ENCODE peak calls at places on chromosome 22, in six cellular contexts. I, S, T, N, G and J are unnamed samples.

GRCh38 chr22:23408321-23408720 is 171.8 kb downstream of the IGLL1 start:
- DNase-seq in I (no peak), S (no peak), T (no peak), N (no peak), G (no peak), J (no peak)

GRCh38 chr22:43346521-43346929 is 3.4 kb upstream of the SCUBE1 start:
- DNase-seq in I (peak), S (no peak), T (peak), N (peak), G (peak), J (peak)

GRCh38 chr22:18997925-18998315 is 61.8 kb upstream of the PRODH start:
- DNase-seq in I (no peak), S (no peak), T (no peak), N (no peak), G (no peak), J (no peak)

GRCh38 chr22:29124777-29125506 is 52.1 kb downstream of the KREMEN1 start:
- DNase-seq in I (no peak), S (no peak), T (no peak), N (no peak), G (no peak), J (no peak)

GRCh38 chr22:37552560-37553163 is 7.6 kb upstream of the CDC42EP1 start:
- DNase-seq in I (no peak), S (no peak), T (peak), N (no peak), G (no peak), J (no peak)

GRCh38 chr22:23047265-23047664 is 23.1 kb upstream of the GNAZ start:
- DNase-seq in I (peak), S (no peak), T (no peak), N (no peak), G (no peak), J (no peak)

GRCh38 chr22:29000641-29001040 is 61.0 kb downstream of the C22orf31 start:
- DNase-seq in I (no peak), S (no peak), T (no peak), N (no peak), G (no peak), J (no peak)

GRCh38 chr22:39132281-39132680 is 20.2 kb downstream of the CBX7 start:
- DNase-seq in I (no peak), S (no peak), T (no peak), N (no peak), G (no peak), J (no peak)

GRCh38 chr22:49147171-49147570 is 680.5 kb downstream of the BRD1 start:
- DNase-seq in I (no peak), S (no peak), T (no peak), N (no peak), G (no peak), J (no peak)

DNA sequence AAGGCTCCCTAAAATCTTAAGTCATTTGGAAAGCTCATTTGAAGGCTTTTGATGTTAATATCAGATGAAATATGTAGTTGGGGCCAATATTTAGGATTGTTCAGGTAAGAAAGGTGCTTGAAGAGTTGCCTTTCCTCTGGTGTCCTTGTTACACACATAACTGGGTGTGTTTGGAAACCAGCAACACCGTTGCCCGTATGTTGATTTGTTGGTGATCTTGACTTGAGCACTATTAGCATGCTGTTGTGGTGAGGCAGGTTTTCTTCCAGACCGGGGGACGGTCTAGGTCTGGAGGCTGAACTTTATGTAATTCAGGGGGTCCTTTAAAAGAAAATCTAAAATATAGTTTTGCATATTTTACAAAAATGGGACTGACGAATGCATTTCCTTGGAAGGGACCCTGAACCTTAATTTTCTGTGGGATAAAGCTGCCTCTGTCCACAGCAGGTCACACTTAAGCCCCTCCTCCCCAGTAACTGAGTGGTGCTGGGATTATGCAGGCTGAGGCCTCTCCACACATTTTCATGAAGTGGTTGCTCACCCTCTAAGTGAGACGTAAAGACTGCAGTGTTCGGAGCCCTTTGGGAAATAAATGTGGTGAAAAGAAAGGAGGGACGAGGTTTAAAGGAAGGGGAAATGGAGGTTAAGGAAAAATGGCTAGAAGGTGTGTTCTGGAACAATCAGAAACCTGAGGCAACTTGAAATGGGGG is 1.8 kb downstream of the YWHAH start:
- DNase-seq in I (no peak), S (no peak), T (no peak), N (no peak), G (no peak), J (peak)
- H3K4me3 ChIP-seq in I (peak), S (peak), T (peak), N (peak), G (peak), J (peak)

GRCh38 chr22:30968924-30969531 is at the start of gene TUG1:
- DNase-seq in I (peak), S (peak), T (peak), N (peak), G (peak), J (peak)

GRCh38 chr22:30964858-30965257 is 3.7 kb downstream of the MORC2 start:
- DNase-seq in I (no peak), S (no peak), T (no peak), N (no peak), G (no peak), J (no peak)

GRCh38 chr22:30970356-30970746 is 1.3 kb downstream of the TUG1 start:
- DNase-seq in I (no peak), S (no peak), T (no peak), N (no peak), G (no peak), J (no peak)

GRCh38 chr22:30968015-30968923 is at the start of gene MORC2:
- DNase-seq in I (peak), S (no peak), T (peak), N (no peak), G (peak), J (peak)

DNA sequence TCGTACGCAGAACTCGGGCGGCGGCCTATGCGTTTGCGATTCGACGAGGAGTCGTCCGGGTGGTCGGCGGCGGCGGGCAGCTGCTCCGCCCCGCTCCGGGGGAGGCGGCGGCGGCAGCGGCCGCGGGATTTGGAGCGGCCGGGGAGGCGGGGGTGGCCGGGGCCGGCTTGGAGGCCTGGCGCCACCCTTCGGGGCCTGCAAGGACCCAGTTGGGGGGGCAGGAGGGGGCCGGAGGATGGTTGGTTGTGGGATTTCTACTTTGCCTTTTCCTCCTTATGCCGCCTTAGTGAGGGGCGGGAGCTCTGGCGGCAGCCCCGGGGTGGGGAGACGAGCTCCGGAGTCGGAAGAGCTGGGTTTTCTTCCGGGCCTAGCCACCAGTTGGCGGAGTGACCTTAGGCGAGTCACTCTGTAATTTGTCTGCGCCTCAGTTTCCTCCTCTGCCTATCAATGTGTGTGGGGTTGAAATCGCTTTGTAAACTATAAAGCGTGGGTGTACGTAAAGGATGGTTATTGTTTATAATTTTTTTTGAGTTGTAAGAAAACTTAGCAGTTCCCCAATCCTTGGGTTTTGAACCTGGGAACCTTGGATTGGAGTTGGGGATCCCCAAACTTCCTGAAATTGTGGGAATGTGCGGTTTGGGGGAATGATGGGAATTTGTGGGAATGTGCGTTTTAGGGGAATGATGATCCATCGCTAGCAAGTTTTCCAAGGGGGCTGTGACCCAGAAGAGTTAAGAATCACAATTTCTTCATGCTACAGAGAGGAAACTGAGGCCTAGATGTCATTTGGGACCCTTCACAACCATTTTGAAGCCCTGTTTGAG is 679 bp downstream of the TUG1 start:
- DNase-seq in I (peak), S (no peak), T (peak), N (no peak), G (peak), J (peak)
- TF ChIP-seq CTCF in I (no peak), S (no peak), T (no peak), N (no peak), G (no peak), J (peak)

GRCh38 chr22:35835267-35835997 is 117.8 kb downstream of the APOL5 start:
- DNase-seq in I (no peak), S (no peak), T (peak), N (no peak), G (no peak), J (peak)
- H3K4me3 ChIP-seq in I (peak), S (peak), T (peak), N (peak), G (peak), J (peak)

GRCh38 chr22:45504703-45505341 is 2.1 kb downstream of the FBLN1 start:
- DNase-seq in I (no peak), S (no peak), T (peak), N (no peak), G (no peak), J (peak)

GRCh38 chr22:45503816-45504702 is 1.4 kb downstream of the FBLN1 start:
- DNase-seq in I (no peak), S (no peak), T (peak), N (no peak), G (no peak), J (peak)

GRCh38 chr22:45499746-45500145 is 2.9 kb upstream of the FBLN1 start:
- DNase-seq in I (no peak), S (no peak), T (peak), N (no peak), G (peak), J (no peak)

GRCh38 chr22:45503071-45503815 is 560 bp downstream of the FBLN1 start:
- DNase-seq in I (no peak), S (no peak), T (no peak), N (no peak), G (no peak), J (no peak)

DNA sequence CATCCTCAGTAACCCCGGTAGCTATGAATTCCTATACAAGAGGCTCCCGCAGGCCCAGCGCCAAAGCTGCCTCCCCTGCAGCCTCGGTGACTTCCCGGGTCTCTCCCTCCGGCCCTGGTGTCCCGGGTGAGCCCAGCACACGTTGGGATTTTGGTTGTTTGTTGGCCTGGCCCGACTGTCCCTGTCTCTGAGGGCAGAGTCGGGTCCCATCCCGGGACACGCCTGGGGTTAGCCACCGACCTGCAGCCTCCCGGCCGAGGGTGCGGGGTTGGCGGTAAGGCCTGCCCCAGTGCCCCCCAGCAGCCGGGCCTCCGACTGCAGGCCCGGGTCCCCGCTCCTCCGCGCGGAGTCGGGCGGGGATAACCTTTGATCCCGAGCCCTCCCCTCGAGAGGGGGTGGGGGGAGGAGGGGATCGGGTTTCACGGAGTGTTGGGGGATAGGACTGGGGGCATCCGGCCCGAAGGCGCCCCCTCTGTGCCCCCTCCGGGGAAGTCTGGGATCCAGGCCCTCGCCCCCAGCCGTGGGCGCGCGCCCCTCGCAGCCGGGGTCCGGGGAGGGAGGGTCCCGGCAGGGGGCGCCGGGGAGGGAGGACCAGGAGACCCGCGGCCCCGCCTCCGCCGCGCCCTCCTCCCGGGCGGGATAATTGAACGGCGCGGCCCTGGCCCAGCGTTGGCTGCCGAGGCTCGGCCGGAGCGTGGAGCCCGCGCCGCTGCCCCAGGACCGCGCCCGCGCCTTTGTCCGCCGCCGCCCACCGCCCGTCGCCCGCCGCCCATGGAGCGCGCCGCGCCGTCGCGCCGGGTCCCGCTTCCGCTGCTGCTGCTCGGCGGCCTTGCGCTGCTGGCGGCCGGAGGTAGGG is at the start of gene FBLN1:
- DNase-seq in I (no peak), S (no peak), T (no peak), N (no peak), G (peak), J (no peak)
- TF ChIP-seq CTCF in I (no peak), S (no peak), T (peak), N (no peak), G (peak), J (no peak)

GRCh38 chr22:46373166-46373565 is 37.7 kb downstream of the TRMU start:
- DNase-seq in I (peak), S (no peak), T (no peak), N (no peak), G (no peak), J (no peak)

GRCh38 chr22:46376908-46377565 is 41.5 kb downstream of the TRMU start:
- DNase-seq in I (no peak), S (no peak), T (no peak), N (no peak), G (no peak), J (no peak)

GRCh38 chr22:46373838-46374662 is 38.5 kb downstream of the TRMU start:
- DNase-seq in I (no peak), S (no peak), T (no peak), N (no peak), G (peak), J (no peak)

GRCh38 chr22:46376096-46376495 is 40.6 kb downstream of the TRMU start:
- DNase-seq in I (no peak), S (no peak), T (no peak), N (no peak), G (no peak), J (no peak)

DNA sequence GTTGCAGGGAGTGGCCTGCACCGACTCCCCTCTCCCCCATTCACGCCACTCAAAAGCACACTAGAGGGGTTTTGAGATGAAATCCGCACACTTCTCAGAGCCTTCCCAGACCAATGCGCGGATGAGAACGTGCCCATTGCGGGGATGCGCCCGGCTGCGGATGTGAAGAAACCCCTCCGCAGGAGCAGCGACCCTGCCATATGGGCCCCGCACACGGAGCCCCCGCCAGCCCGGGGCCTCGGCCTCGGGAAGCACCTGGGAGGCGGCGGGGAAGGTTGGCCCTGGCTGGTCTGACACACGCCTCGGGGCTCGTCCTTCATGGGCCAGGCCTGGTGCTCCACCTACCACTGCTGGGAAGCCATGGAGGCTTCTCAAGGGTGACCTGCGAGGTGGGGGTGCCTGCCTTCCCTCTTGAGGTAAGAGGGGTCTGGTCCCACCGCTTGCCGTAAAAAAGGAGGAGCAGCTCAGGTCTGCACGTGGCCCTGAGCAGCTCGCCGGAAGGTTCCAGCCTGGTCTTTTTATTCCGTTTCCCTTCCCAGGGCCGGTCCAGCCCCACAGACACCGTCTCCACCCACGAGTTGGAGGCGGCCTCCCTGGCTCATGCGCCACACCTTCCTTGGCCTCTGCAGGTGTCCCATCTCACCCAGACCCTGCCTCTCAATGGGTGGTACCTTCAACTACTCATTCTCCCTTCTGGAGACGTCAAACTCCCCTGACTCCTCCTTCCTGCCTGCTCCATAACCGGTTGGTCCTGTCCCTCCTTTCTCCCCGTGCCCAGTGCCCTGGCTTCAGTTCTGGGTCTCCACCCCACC is 39.4 kb downstream of the TRMU start:
- DNase-seq in I (peak), S (no peak), T (no peak), N (peak), G (peak), J (no peak)
- H3K4me3 ChIP-seq in I (no peak), S (peak), T (no peak), N (no peak), G (peak), J (no peak)

DNA sequence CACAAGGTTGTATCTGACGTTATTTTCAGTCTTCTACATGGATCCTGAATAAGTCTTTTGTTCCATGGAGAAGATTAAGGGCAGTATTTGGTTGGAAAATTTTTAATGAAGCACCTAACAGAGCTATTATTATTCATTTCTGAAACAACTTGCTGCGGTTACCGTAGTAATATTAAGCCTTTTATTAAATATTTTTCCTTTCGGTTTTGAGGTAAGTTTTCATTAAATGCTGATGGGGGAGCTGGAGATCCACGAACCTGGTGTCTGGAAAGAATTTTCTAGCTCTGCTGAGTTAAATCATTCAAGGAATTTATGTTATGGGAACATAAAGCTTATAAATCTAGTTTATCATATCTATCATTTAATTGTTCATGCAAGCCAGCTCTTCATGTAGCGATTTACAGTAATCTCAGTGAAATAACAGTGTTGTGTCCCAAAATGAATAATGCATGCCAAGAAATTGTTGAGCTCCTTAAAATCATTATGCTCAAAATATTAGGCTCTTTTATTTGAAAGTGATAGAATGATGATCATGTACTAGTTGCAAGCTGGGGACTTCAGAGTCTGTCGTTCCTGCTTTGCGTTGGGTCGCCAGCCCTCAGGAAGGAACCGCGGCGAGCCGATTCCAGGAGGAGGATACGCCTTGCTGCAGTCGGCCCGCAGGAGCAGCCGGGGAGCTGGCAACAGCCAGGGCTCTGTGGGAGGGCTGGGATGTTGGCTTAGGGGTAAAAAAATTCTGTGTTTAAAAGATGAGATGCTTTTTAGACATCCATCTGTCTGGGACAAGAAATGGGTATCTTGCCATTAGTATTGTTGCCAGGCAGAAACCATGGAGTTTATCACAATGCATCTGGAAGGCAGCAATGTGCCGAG is 83.1 kb downstream of the TBC1D22A start:
- DNase-seq in I (no peak), S (no peak), T (peak), N (no peak), G (no peak), J (peak)
- TF ChIP-seq CTCF in I (peak), S (no peak), T (peak), N (peak), G (peak), J (peak)